ENCODE peak calls at places on chromosome 10, in five cellular contexts. One of them, this sample, is unnamed.
A peak's percentile ranks its signal among the peaks of the same experiment; 100 is the strongest.

GRCh38 chr10:121753726-121754476 is 155.7 kb upstream of the FGFR2 start:
- DNase-seq in HepG2: no peak
- DNase-seq in fibroblast of lung: peak; percentile 67
- DNase-seq in GM23248: peak; percentile 92
- DNase-seq in colonic mucosa: no peak
- DNase-seq in this sample: peak; percentile 82

GRCh38 chr10:130492266-130492934 is 356.2 kb downstream of the GLRX3 start:
- DNase-seq in HepG2: no peak
- DNase-seq in fibroblast of lung: no peak
- DNase-seq in GM23248: no peak
- DNase-seq in colonic mucosa: no peak
- DNase-seq in this sample: no peak

GRCh38 chr10:59898125-59898835 is 8.1 kb downstream of the CCDC6 start:
- DNase-seq in HepG2: no peak
- DNase-seq in fibroblast of lung: no peak
- DNase-seq in GM23248: no peak
- DNase-seq in colonic mucosa: no peak
- DNase-seq in this sample: no peak

GRCh38 chr10:70742537-70743429 is 42.4 kb downstream of the TBATA start:
- DNase-seq in HepG2: peak; percentile 57
- DNase-seq in fibroblast of lung: peak; percentile 85
- DNase-seq in GM23248: peak; percentile 45
- DNase-seq in colonic mucosa: peak; percentile 37
- DNase-seq in this sample: peak; percentile 83

GRCh38 chr10:103724771-103725170 is 130.6 kb downstream of the SH3PXD2A start:
- DNase-seq in HepG2: no peak
- DNase-seq in fibroblast of lung: peak; percentile 70
- DNase-seq in GM23248: no peak
- DNase-seq in colonic mucosa: no peak
- DNase-seq in this sample: peak; percentile 62

GRCh38 chr10:106424076-106424475 is 740.4 kb downstream of the SORCS1 start:
- DNase-seq in HepG2: no peak
- DNase-seq in fibroblast of lung: peak; percentile 85
- DNase-seq in GM23248: peak; percentile 89
- DNase-seq in colonic mucosa: no peak
- DNase-seq in this sample: peak; percentile 90

GRCh38 chr10:79380125-79380917 is 33.1 kb downstream of the PPIF start:
- DNase-seq in HepG2: peak; percentile 92
- DNase-seq in fibroblast of lung: peak; percentile 56
- DNase-seq in GM23248: peak; percentile 88
- DNase-seq in colonic mucosa: peak; percentile 51
- DNase-seq in this sample: no peak

GRCh38 chr10:18793951-18794350 is 134.7 kb downstream of the ARL5B start:
- DNase-seq in HepG2: peak; percentile 4
- DNase-seq in fibroblast of lung: peak; percentile 72
- DNase-seq in GM23248: peak; percentile 32
- DNase-seq in colonic mucosa: no peak
- DNase-seq in this sample: peak; percentile 13

GRCh38 chr10:115093286-115093775 is at the start of gene ATRNL1:
- DNase-seq in HepG2: no peak
- DNase-seq in fibroblast of lung: peak; percentile 9
- DNase-seq in GM23248: peak; percentile 49
- DNase-seq in colonic mucosa: no peak
- DNase-seq in this sample: no peak

GRCh38 chr10:102627446-102628293 is 16.6 kb upstream of the TRIM8 start:
- DNase-seq in HepG2: peak; percentile 49
- DNase-seq in fibroblast of lung: peak; percentile 62
- DNase-seq in GM23248: peak; percentile 79
- DNase-seq in colonic mucosa: no peak
- DNase-seq in this sample: peak; percentile 57

GRCh38 chr10:306654-307185 is 171.5 kb downstream of the ZMYND11 start:
- DNase-seq in HepG2: peak; percentile 61
- DNase-seq in fibroblast of lung: no peak
- DNase-seq in GM23248: no peak
- DNase-seq in colonic mucosa: no peak
- DNase-seq in this sample: no peak

GRCh38 chr10:11057448-11057847 is 39.8 kb downstream of the CELF2 start:
- DNase-seq in HepG2: no peak
- DNase-seq in fibroblast of lung: no peak
- DNase-seq in GM23248: no peak
- DNase-seq in colonic mucosa: no peak
- DNase-seq in this sample: no peak

GRCh38 chr10:7407368-7408002 is 3.3 kb downstream of the SFMBT2 start:
- DNase-seq in HepG2: no peak
- DNase-seq in fibroblast of lung: peak; percentile 49
- DNase-seq in GM23248: peak; percentile 13
- DNase-seq in colonic mucosa: no peak
- DNase-seq in this sample: no peak

GRCh38 chr10:125024496-125025234 is 82.7 kb downstream of the ZRANB1 start:
- DNase-seq in HepG2: no peak
- DNase-seq in fibroblast of lung: no peak
- DNase-seq in GM23248: no peak
- DNase-seq in colonic mucosa: no peak
- DNase-seq in this sample: no peak

GRCh38 chr10:76049581-76050290 is 618.3 kb downstream of the LRMDA start:
- DNase-seq in HepG2: no peak
- DNase-seq in fibroblast of lung: peak; percentile 46
- DNase-seq in GM23248: peak; percentile 2
- DNase-seq in colonic mucosa: no peak
- DNase-seq in this sample: no peak

GRCh38 chr10:97180367-97180763 is 5.4 kb downstream of the SLIT1 start:
- DNase-seq in HepG2: no peak
- DNase-seq in fibroblast of lung: no peak
- DNase-seq in GM23248: no peak
- DNase-seq in colonic mucosa: no peak
- DNase-seq in this sample: no peak

GRCh38 chr10:35369049-35369760 is 32.9 kb downstream of the CCNY start:
- DNase-seq in HepG2: no peak
- DNase-seq in fibroblast of lung: peak; percentile 19
- DNase-seq in GM23248: peak; percentile 24
- DNase-seq in colonic mucosa: no peak
- DNase-seq in this sample: no peak

GRCh38 chr10:101217450-101218281 is 11.6 kb downstream of the LBX1 start:
- DNase-seq in HepG2: peak; percentile 35
- DNase-seq in fibroblast of lung: peak; percentile 30
- DNase-seq in GM23248: peak; percentile 67
- DNase-seq in colonic mucosa: no peak
- DNase-seq in this sample: peak; percentile 20

GRCh38 chr10:91604462-91604935 is 28.4 kb downstream of the PPP1R3C start:
- DNase-seq in HepG2: no peak
- DNase-seq in fibroblast of lung: no peak
- DNase-seq in GM23248: peak; percentile 35
- DNase-seq in colonic mucosa: no peak
- DNase-seq in this sample: peak; percentile 93

GRCh38 chr10:32139223-32140073 is 83.2 kb upstream of the KIF5B start:
- DNase-seq in HepG2: peak; percentile 57
- DNase-seq in fibroblast of lung: peak; percentile 96
- DNase-seq in GM23248: peak; percentile 98
- DNase-seq in colonic mucosa: peak; percentile 89
- DNase-seq in this sample: peak; percentile 94

GRCh38 chr10:103451091-103451801 is 924 bp downstream of the CALHM2 start:
- DNase-seq in HepG2: no peak
- DNase-seq in fibroblast of lung: peak; percentile 28
- DNase-seq in GM23248: peak; percentile 81
- DNase-seq in colonic mucosa: peak; percentile 53
- DNase-seq in this sample: no peak

GRCh38 chr10:101021239-101021638 is 9.7 kb downstream of the PDZD7 start:
- DNase-seq in HepG2: no peak
- DNase-seq in fibroblast of lung: no peak
- DNase-seq in GM23248: no peak
- DNase-seq in colonic mucosa: no peak
- DNase-seq in this sample: no peak

GRCh38 chr10:110504111-110504735 is 6.5 kb downstream of the DUSP5 start:
- DNase-seq in HepG2: no peak
- DNase-seq in fibroblast of lung: peak; percentile 95
- DNase-seq in GM23248: peak; percentile 88
- DNase-seq in colonic mucosa: peak; percentile 45
- DNase-seq in this sample: peak; percentile 73
- H3K9ac ChIP-seq in HepG2: no peak overlapping the region
- H3K9ac ChIP-seq in fibroblast of lung: no peak overlapping the region
- H3K9ac ChIP-seq in GM23248: peak overlapping the region; percentile 59
- H3K9ac ChIP-seq in colonic mucosa: no peak overlapping the region
- H3K9ac ChIP-seq in this sample: peak overlapping the region; percentile 42

GRCh38 chr10:62046522-62047239 is 145.2 kb downstream of the ARID5B start:
- DNase-seq in HepG2: peak; percentile 67
- DNase-seq in fibroblast of lung: peak; percentile 84
- DNase-seq in GM23248: peak; percentile 70
- DNase-seq in colonic mucosa: no peak
- DNase-seq in this sample: peak; percentile 74
- H3K4me3 ChIP-seq in HepG2: no peak overlapping the region
- H3K4me3 ChIP-seq in fibroblast of lung: peak overlapping the region; percentile 19
- H3K4me3 ChIP-seq in GM23248: peak overlapping the region; percentile 34
- H3K4me3 ChIP-seq in colonic mucosa: no peak overlapping the region
- H3K4me3 ChIP-seq in this sample: peak overlapping the region; percentile 37

GRCh38 chr10:88582806-88583583 is at the start of gene RNLS:
- DNase-seq in HepG2: no peak
- DNase-seq in fibroblast of lung: peak; percentile 65
- DNase-seq in GM23248: peak; percentile 73
- DNase-seq in colonic mucosa: peak; percentile 77
- DNase-seq in this sample: peak; percentile 45

GRCh38 chr10:88586462-88586861 is at the start of gene LIPJ:
- DNase-seq in HepG2: no peak
- DNase-seq in fibroblast of lung: no peak
- DNase-seq in GM23248: no peak
- DNase-seq in colonic mucosa: no peak
- DNase-seq in this sample: no peak

GRCh38 chr10:88582411-88582805 is 710 bp downstream of the RNLS start:
- DNase-seq in HepG2: no peak
- DNase-seq in fibroblast of lung: no peak
- DNase-seq in GM23248: no peak
- DNase-seq in colonic mucosa: no peak
- DNase-seq in this sample: no peak

DNA sequence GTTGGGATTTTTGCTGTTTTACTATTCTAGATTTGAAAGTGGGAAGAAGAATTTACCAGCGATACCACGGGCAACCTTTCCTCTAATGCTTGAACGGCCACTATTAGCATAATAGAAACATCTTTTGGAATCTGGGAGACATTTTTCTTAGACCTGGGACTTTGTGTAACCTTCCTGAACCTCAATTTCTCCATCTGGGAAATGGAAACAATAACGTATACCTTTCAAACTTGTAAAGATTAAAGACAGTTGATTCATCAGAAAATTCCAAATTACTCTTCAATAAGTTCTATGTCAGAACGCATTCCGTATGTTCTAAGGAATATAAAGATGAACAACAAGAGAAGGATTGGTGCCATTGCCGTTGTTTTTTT is 453 bp upstream of the RNLS start:
- DNase-seq in HepG2: no peak
- DNase-seq in fibroblast of lung: no peak
- DNase-seq in GM23248: no peak
- DNase-seq in colonic mucosa: no peak
- DNase-seq in this sample: no peak
- H3K9ac ChIP-seq in HepG2: no peak overlapping the region
- H3K9ac ChIP-seq in fibroblast of lung: peak overlapping the region; percentile 79
- H3K9ac ChIP-seq in GM23248: peak overlapping the region; percentile 86
- H3K9ac ChIP-seq in colonic mucosa: peak overlapping the region; percentile 85
- H3K9ac ChIP-seq in this sample: peak overlapping the region; percentile 79

DNA sequence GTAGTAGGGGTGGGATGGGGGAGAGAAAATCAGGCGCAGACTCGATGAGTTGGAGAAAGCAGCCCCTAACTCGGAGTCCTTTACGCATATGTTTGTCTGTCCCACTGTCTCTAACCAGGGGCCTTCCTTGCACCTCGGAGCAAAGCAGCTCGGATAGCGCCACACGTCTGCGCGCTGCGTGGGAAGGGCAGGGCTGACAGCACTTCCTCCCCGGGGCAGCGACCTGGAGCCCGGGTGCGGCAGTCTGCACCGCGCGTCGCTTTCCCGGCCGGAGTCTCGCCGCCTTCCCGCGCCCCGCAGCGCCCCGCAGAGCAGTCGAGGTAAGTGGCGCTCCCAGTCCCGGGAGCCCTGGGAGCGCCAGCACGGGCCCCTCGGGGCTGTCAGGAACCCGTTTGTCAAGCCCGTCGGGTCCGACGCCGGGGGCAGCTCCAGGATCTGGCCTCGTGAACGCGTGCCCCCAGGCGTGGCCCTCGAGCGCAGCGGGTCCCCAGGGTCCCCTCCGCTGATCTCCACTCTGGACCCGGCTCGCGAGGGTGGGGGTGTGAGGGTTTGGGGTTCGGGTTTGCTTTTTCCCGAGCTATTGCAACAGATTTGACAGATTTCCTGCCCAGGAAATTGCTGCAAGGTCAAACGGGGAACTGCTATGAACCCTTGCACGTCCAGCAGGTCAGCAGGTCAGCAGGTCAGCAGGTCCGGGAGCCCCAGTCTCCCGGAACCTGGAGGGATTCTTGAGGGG is 561 bp downstream of the APBB1IP start:
- DNase-seq in HepG2: no peak
- DNase-seq in fibroblast of lung: no peak
- DNase-seq in GM23248: peak; percentile 76
- DNase-seq in colonic mucosa: peak; percentile 34
- DNase-seq in this sample: peak; percentile 15
- H3K4me3 ChIP-seq in HepG2: no peak overlapping the region
- H3K4me3 ChIP-seq in fibroblast of lung: no peak overlapping the region
- H3K4me3 ChIP-seq in GM23248: peak overlapping the region; percentile 76
- H3K4me3 ChIP-seq in colonic mucosa: peak overlapping the region; percentile 41
- H3K4me3 ChIP-seq in this sample: peak overlapping the region; percentile 38

GRCh38 chr10:22834471-22834870 is 93.4 kb upstream of the ARMC3 start:
- DNase-seq in HepG2: no peak
- DNase-seq in fibroblast of lung: no peak
- DNase-seq in GM23248: no peak
- DNase-seq in colonic mucosa: no peak
- DNase-seq in this sample: no peak

GRCh38 chr10:22837771-22838170 is 90.1 kb upstream of the ARMC3 start:
- DNase-seq in HepG2: no peak
- DNase-seq in fibroblast of lung: no peak
- DNase-seq in GM23248: no peak
- DNase-seq in colonic mucosa: no peak
- DNase-seq in this sample: no peak

GRCh38 chr10:22833781-22834180 is 94.1 kb upstream of the ARMC3 start:
- DNase-seq in HepG2: no peak
- DNase-seq in fibroblast of lung: no peak
- DNase-seq in GM23248: no peak
- DNase-seq in colonic mucosa: no peak
- DNase-seq in this sample: no peak

GRCh38 chr10:22833353-22833752 is 94.5 kb upstream of the ARMC3 start:
- DNase-seq in HepG2: no peak
- DNase-seq in fibroblast of lung: no peak
- DNase-seq in GM23248: no peak
- DNase-seq in colonic mucosa: no peak
- DNase-seq in this sample: no peak

DNA sequence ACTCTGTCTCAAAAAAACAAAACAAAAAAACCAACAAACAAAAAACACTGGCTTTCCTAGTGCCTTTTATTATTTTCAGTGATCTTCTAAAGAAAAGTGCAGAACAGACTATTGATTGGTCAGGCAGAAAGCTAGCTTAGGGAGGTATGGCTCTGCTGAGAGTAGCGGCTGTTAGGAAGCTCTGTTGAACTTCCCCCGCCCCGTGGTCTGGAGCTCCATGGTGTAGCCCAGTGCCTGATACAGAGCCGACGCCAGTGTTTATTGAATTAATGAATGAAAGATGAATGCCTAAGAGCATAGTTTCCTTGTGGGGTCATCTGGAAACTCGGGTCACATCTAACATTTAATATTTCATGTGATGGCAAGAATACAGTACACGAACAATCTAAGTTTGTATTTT is 90.5 kb upstream of the ARMC3 start:
- DNase-seq in HepG2: no peak
- DNase-seq in fibroblast of lung: no peak
- DNase-seq in GM23248: no peak
- DNase-seq in colonic mucosa: no peak
- DNase-seq in this sample: no peak
- H3K9ac ChIP-seq in HepG2: no peak overlapping the region
- H3K9ac ChIP-seq in fibroblast of lung: no peak overlapping the region
- H3K9ac ChIP-seq in GM23248: no peak overlapping the region
- H3K9ac ChIP-seq in colonic mucosa: no peak overlapping the region
- H3K9ac ChIP-seq in this sample: no peak overlapping the region

GRCh38 chr10:133372507-133372906 is 647 bp downstream of the ECHS1 start:
- DNase-seq in HepG2: no peak
- DNase-seq in fibroblast of lung: no peak
- DNase-seq in GM23248: no peak
- DNase-seq in colonic mucosa: peak; percentile 58
- DNase-seq in this sample: no peak
- H3K4me3 ChIP-seq in HepG2: peak overlapping the region; percentile 65
- H3K4me3 ChIP-seq in fibroblast of lung: no peak overlapping the region
- H3K4me3 ChIP-seq in GM23248: peak overlapping the region; percentile 52
- H3K4me3 ChIP-seq in colonic mucosa: peak overlapping the region; percentile 50
- H3K4me3 ChIP-seq in this sample: peak overlapping the region; percentile 1